ENCODE peak calls at places on chromosomes 3 and 15, in four cellular contexts. One of them, this sample, is unnamed.
A peak's percentile ranks its signal among the peaks of the same experiment; 100 is the strongest.

GRCh38 chr15:43531018-43531667 is 13.7 kb downstream of the MAP1A start:
- DNase-seq in ACHN: no peak
- DNase-seq in cardiac septum: no peak
- DNase-seq in GM03348: no peak
- DNase-seq in this sample: peak; percentile 60

GRCh38 chr3:66110840-66111239 is 72.1 kb upstream of the MAGI1 start:
- DNase-seq in GM03348: no peak
- DNase-seq in cardiac septum: no peak
- DNase-seq in ACHN: no peak
- DNase-seq in this sample: no peak

GRCh38 chr3:99686955-99687612 is 48.7 kb downstream of the COL8A1 start:
- DNase-seq in GM03348: no peak
- DNase-seq in cardiac septum: no peak
- DNase-seq in ACHN: peak; percentile 65
- DNase-seq in this sample: peak; percentile 72

GRCh38 chr3:141680620-141681389 is 57.3 kb upstream of the RNF7 start:
- DNase-seq in ACHN: peak; percentile 66
- DNase-seq in cardiac septum: no peak
- DNase-seq in GM03348: peak; percentile 29
- DNase-seq in this sample: no peak

GRCh38 chr15:57914350-57915055 is 151.0 kb downstream of the ALDH1A2 start:
- DNase-seq in cardiac septum: no peak
- DNase-seq in GM03348: no peak
- DNase-seq in ACHN: no peak
- DNase-seq in this sample: no peak

GRCh38 chr15:78695046-78695671 is 54.1 kb upstream of the CHRNB4 start:
- DNase-seq in GM03348: no peak
- DNase-seq in ACHN: no peak
- DNase-seq in cardiac septum: peak; percentile 9
- DNase-seq in this sample: no peak

GRCh38 chr15:31405200-31405929 is 78.7 kb downstream of the KLF13 start:
- DNase-seq in cardiac septum: no peak
- DNase-seq in GM03348: no peak
- DNase-seq in ACHN: no peak
- DNase-seq in this sample: no peak

GRCh38 chr3:46228259-46229222 is 13.7 kb upstream of the CCR3 start:
- DNase-seq in ACHN: no peak
- DNase-seq in GM03348: peak; percentile 20
- DNase-seq in cardiac septum: no peak
- DNase-seq in this sample: peak; percentile 77

GRCh38 chr15:44215594-44215993 is 20.5 kb upstream of the FRMD5 start:
- DNase-seq in ACHN: peak; percentile 39
- DNase-seq in cardiac septum: no peak
- DNase-seq in GM03348: peak; percentile 78
- DNase-seq in this sample: no peak

GRCh38 chr15:89130194-89130593 is 41.9 kb downstream of the ABHD2 start:
- DNase-seq in GM03348: no peak
- DNase-seq in ACHN: no peak
- DNase-seq in cardiac septum: no peak
- DNase-seq in this sample: no peak

GRCh38 chr3:167740961-167741587 is 5.6 kb downstream of the SERPINI1 start:
- DNase-seq in ACHN: peak; percentile 36
- DNase-seq in GM03348: peak; percentile 11
- DNase-seq in cardiac septum: no peak
- DNase-seq in this sample: no peak

GRCh38 chr3:42013652-42014442 is 51.9 kb upstream of the ULK4 start:
- DNase-seq in GM03348: peak; percentile 33
- DNase-seq in cardiac septum: no peak
- DNase-seq in ACHN: no peak
- DNase-seq in this sample: peak; percentile 77

GRCh38 chr3:53084310-53085001 is 38.6 kb upstream of the SFMBT1 start:
- DNase-seq in cardiac septum: peak; percentile 78
- DNase-seq in ACHN: no peak
- DNase-seq in GM03348: peak; percentile 33
- DNase-seq in this sample: no peak

GRCh38 chr3:47250309-47251060 is 32.1 kb downstream of the KIF9 start:
- DNase-seq in cardiac septum: no peak
- DNase-seq in ACHN: peak; percentile 48
- DNase-seq in GM03348: peak; percentile 43
- DNase-seq in this sample: no peak

GRCh38 chr3:127423856-127424765 is 136.3 kb upstream of the PRR20G start:
- DNase-seq in GM03348: no peak
- DNase-seq in cardiac septum: no peak
- DNase-seq in ACHN: no peak
- DNase-seq in this sample: peak; percentile 52

GRCh38 chr3:69296995-69297394 is 88.9 kb downstream of the FRMD4B start:
- DNase-seq in ACHN: no peak
- DNase-seq in cardiac septum: no peak
- DNase-seq in GM03348: no peak
- DNase-seq in this sample: no peak

GRCh38 chr15:56034514-56034913 is 41.1 kb upstream of the NEDD4 start:
- DNase-seq in GM03348: no peak
- DNase-seq in ACHN: no peak
- DNase-seq in cardiac septum: no peak
- DNase-seq in this sample: no peak

GRCh38 chr3:187954486-187955075 is 199.4 kb upstream of the LPP start:
- DNase-seq in GM03348: peak; percentile 64
- DNase-seq in ACHN: no peak
- DNase-seq in cardiac septum: no peak
- DNase-seq in this sample: no peak

GRCh38 chr15:49637857-49638256 is 17.0 kb downstream of the DTWD1 start:
- DNase-seq in ACHN: no peak
- DNase-seq in GM03348: no peak
- DNase-seq in cardiac septum: no peak
- DNase-seq in this sample: no peak

GRCh38 chr3:187770224-187770623 is 25.0 kb upstream of the BCL6 start:
- DNase-seq in ACHN: no peak
- DNase-seq in GM03348: no peak
- DNase-seq in cardiac septum: no peak
- DNase-seq in this sample: no peak

GRCh38 chr15:46280753-46281521 is 646.1 kb downstream of the SQOR start:
- DNase-seq in cardiac septum: no peak
- DNase-seq in ACHN: peak; percentile 35
- DNase-seq in GM03348: no peak
- DNase-seq in this sample: no peak

GRCh38 chr3:8492744-8493511 is 8.7 kb upstream of the LMCD1 start:
- DNase-seq in ACHN: no peak
- DNase-seq in GM03348: no peak
- DNase-seq in cardiac septum: no peak
- DNase-seq in this sample: no peak

GRCh38 chr3:183092256-183092655 is 7.0 kb downstream of the MCCC1 start:
- DNase-seq in cardiac septum: no peak
- DNase-seq in ACHN: no peak
- DNase-seq in GM03348: no peak
- DNase-seq in this sample: no peak

GRCh38 chr3:46565113-46565490 is 1.0 kb downstream of the LRRC2 start:
- DNase-seq in ACHN: no peak
- DNase-seq in GM03348: no peak
- DNase-seq in cardiac septum: no peak
- DNase-seq in this sample: no peak

GRCh38 chr3:186529204-186529999 is 14.8 kb downstream of the CRYGS start:
- DNase-seq in GM03348: no peak
- DNase-seq in ACHN: no peak
- DNase-seq in cardiac septum: no peak
- DNase-seq in this sample: no peak

This sample was measured in sigmoid colon.